ENCODE peak calls at places on chromosomes 2 and 18, in four cellular contexts. R, G, W and M are unnamed samples.

GRCh38 chr2:61357681-61358080 is 113.2 kb downstream of the USP34 start:
- DNase-seq in R (no peak), G (no peak), W (no peak), M (no peak)

GRCh38 chr18:9404565-9405060 is 70.0 kb downstream of the TWSG1 start:
- DNase-seq in R (peak), W (no peak), G (no peak), M (peak)

GRCh38 chr2:156784034-156784433 is 347.9 kb downstream of the GPD2 start:
- DNase-seq in R (no peak), W (no peak), G (no peak), M (no peak)

GRCh38 chr2:567865-568638 is 109.2 kb downstream of the TMEM18 start:
- DNase-seq in W (no peak), R (no peak), G (no peak), M (no peak)

GRCh38 chr2:109724533-109725460 is 69.3 kb upstream of the RGPD5 start:
- DNase-seq in R (no peak), G (no peak), W (no peak), M (no peak)

GRCh38 chr2:232085179-232085578 is 123.7 kb downstream of the DIS3L2 start:
- DNase-seq in W (no peak), R (no peak), G (no peak), M (no peak)

GRCh38 chr2:172967036-172967982 is 108.3 kb upstream of the MAP3K20 start:
- DNase-seq in G (no peak), W (no peak), R (no peak), M (no peak)

GRCh38 chr2:66169076-66169475 is 265.8 kb upstream of the MEIS1 start:
- DNase-seq in G (no peak), W (no peak), R (no peak), M (no peak)

GRCh38 chr18:46275370-46275769 is 171.2 kb downstream of the HAUS1 start:
- DNase-seq in W (no peak), G (no peak), R (no peak), M (no peak)

GRCh38 chr2:162073776-162074578 is at the start of gene DPP4:
- DNase-seq in R (peak), G (no peak), W (peak), M (peak)

GRCh38 chr2:96822786-96823185 is 6.7 kb downstream of the CNNM3 start:
- DNase-seq in R (no peak), W (no peak), G (no peak), M (no peak)

GRCh38 chr2:189298038-189298437 is 118.5 kb upstream of the COL5A2 start:
- DNase-seq in W (no peak), R (no peak), G (no peak), M (no peak)

GRCh38 chr2:172085460-172086159 is at the start of gene DLX1:
- DNase-seq in R (peak), W (no peak), G (no peak), M (no peak)

GRCh38 chr18:65788373-65788772 is 37.6 kb downstream of the CDH7 start:
- DNase-seq in R (no peak), W (no peak), G (no peak), M (no peak)

GRCh38 chr2:151634726-151635467 is 99.4 kb downstream of the NEB start:
- DNase-seq in R (no peak), G (no peak), W (no peak), M (no peak)

GRCh38 chr2:30266051-30266621 is 34.8 kb downstream of the LBH start:
- DNase-seq in G (no peak), W (peak), R (peak), M (peak)

GRCh38 chr2:157172866-157173578 is 84.5 kb upstream of the GALNT5 start:
- DNase-seq in R (no peak), W (no peak), G (no peak), M (no peak)

GRCh38 chr2:150450765-150451164 is 36.7 kb downstream of the RND3 start:
- DNase-seq in R (no peak), W (no peak), G (no peak), M (no peak)

GRCh38 chr2:2642906-2643890 is 312.1 kb upstream of the MYT1L start:
- DNase-seq in W (no peak), G (no peak), R (no peak), M (no peak)

GRCh38 chr18:27785815-27786537 is 391.0 kb downstream of the CDH2 start:
- DNase-seq in G (no peak), W (no peak), R (no peak), M (no peak)

GRCh38 chr2:2159336-2159735 is 171.7 kb downstream of the MYT1L start:
- DNase-seq in W (no peak), R (no peak), G (no peak), M (no peak)

GRCh38 chr2:237885171-237885930 is 25.9 kb downstream of the RAMP1 start:
- DNase-seq in R (no peak), G (no peak), W (no peak), M (no peak)

GRCh38 chr2:159256159-159256558 is 30.3 kb downstream of the WDSUB1 start:
- DNase-seq in R (no peak), G (no peak), W (no peak), M (no peak)

GRCh38 chr2:12326449-12327190 is 390.1 kb upstream of the TRIB2 start:
- DNase-seq in R (peak), G (no peak), W (no peak), M (peak)

GRCh38 chr2:110674620-110675555 is 3.0 kb downstream of the BUB1 start:
- DNase-seq in G (no peak), R (no peak), W (no peak), M (peak)

GRCh38 chr2:134668821-134669220 is 50.0 kb downstream of the TMEM163 start:
- DNase-seq in R (peak), G (no peak), W (peak), M (peak)

GRCh38 chr2:9112079-9112721 is 94.4 kb upstream of the ASAP2 start:
- DNase-seq in G (peak), R (no peak), W (no peak), M (peak)

GRCh38 chr18:55376387-55376786 is 211.6 kb downstream of the TCF4 start:
- DNase-seq in R (no peak), G (no peak), W (no peak), M (no peak)

GRCh38 chr2:230323385-230324106 is 3.4 kb upstream of the SP140L start:
- DNase-seq in G (no peak), W (no peak), R (peak), M (no peak)

GRCh38 chr18:36349552-36349951 is 52.0 kb downstream of the FHOD3 start:
- DNase-seq in R (no peak), W (no peak), G (no peak), M (no peak)

GRCh38 chr18:22286576-22286975 is 117.2 kb downstream of the GATA6 start:
- DNase-seq in G (no peak), W (no peak), R (no peak), M (no peak)